ENCODE peak calls at places on chromosomes 3 and 15, in eight cellular contexts. T is T-cell, Z is tibial artery, D is T-helper 17 cell, R is stromal cell of bone marrow, J is SJCRH30, C is renal cortical epithelial cell, K is NCI-H146. U is an unnamed sample.

GRCh38 chr3:126835472-126836219 is 131.6 kb downstream of the CHCHD6 start:
- DNase-seq in Z (no peak), R (peak; percentile 60), T (no peak), K (no peak), J (no peak), D (no peak), C (peak; percentile 59), U (no peak)

GRCh38 chr3:152258448-152259302 is 10.1 kb upstream of the MBNL1 start:
- DNase-seq in D (peak; percentile 66), T (peak; percentile 28), J (no peak), C (peak; percentile 100), R (peak; percentile 99), K (no peak), Z (peak; percentile 83), U (peak; percentile 68)

GRCh38 chr3:122936986-122937385 is 90.6 kb downstream of the SEMA5B start:
- DNase-seq in D (no peak), T (no peak), R (no peak), C (no peak), J (no peak), Z (no peak), K (peak; percentile 81), U (no peak)

GRCh38 chr15:98003528-98003927 is 43.0 kb downstream of the ARRDC4 start:
- DNase-seq in Z (no peak), D (no peak), J (no peak), C (peak; percentile 48), R (no peak), T (no peak), K (peak; percentile 12), U (no peak)

GRCh38 chr3:11764931-11765363 is 81.7 kb downstream of the TAMM41 start:
- DNase-seq in D (no peak), J (no peak), C (peak; percentile 98), R (peak; percentile 25), T (no peak), K (no peak), Z (no peak), U (peak; percentile 48)

GRCh38 chr3:53713626-53714025 is 132.6 kb downstream of the CHDH start:
- DNase-seq in T (no peak), C (no peak), J (no peak), R (no peak), Z (no peak), D (no peak), K (no peak), U (no peak)

GRCh38 chr15:67196672-67197363 is 57.6 kb downstream of the AAGAB start:
- DNase-seq in R (peak; percentile 93), D (no peak), Z (no peak), C (peak; percentile 77), T (no peak), J (no peak), K (no peak), U (no peak)

GRCh38 chr15:83973816-83974215 is 261.8 kb upstream of the GOLGA6L4 start:
- DNase-seq in C (no peak), K (no peak), J (peak; percentile 26), T (no peak), R (no peak), Z (no peak), D (no peak), U (no peak)

GRCh38 chr3:116148881-116149530 is 296.3 kb downstream of the LSAMP start:
- DNase-seq in C (peak; percentile 87), J (peak; percentile 41), Z (no peak), D (no peak), R (no peak), T (no peak), K (peak; percentile 57), U (no peak)

GRCh38 chr3:162586591-162586990 is 1090.0 kb downstream of the OTOL1 start:
- DNase-seq in Z (no peak), R (no peak), C (no peak), D (no peak), J (peak; percentile 50), K (no peak), T (no peak), U (no peak)

GRCh38 chr3:126557761-126558160 is 971 bp downstream of the C3orf22 start:
- DNase-seq in J (no peak), K (no peak), D (no peak), Z (no peak), C (no peak), R (no peak), T (no peak), U (no peak)

GRCh38 chr3:40588406-40588805 is 63.6 kb downstream of the ZNF621 start:
- DNase-seq in K (no peak), D (no peak), C (peak; percentile 16), J (peak; percentile 7), Z (no peak), T (no peak), R (no peak), U (no peak)

GRCh38 chr3:13525827-13526625 is 22.9 kb upstream of the FBLN2 start:
- DNase-seq in R (peak; percentile 18), D (no peak), Z (no peak), K (no peak), T (no peak), J (no peak), C (no peak), U (no peak)

GRCh38 chr15:57890351-57890750 is 175.2 kb downstream of the ALDH1A2 start:
- DNase-seq in R (no peak), K (no peak), C (no peak), Z (no peak), J (no peak), D (no peak), T (no peak), U (no peak)

GRCh38 chr3:178971614-178972013 is 100.0 kb downstream of the ZMAT3 start:
- DNase-seq in J (no peak), K (no peak), D (no peak), T (no peak), Z (no peak), C (peak; percentile 61), R (no peak), U (no peak)

GRCh38 chr15:98649621-98649995 is 1.3 kb downstream of the IGF1R start:
- DNase-seq in D (no peak), R (no peak), T (peak; percentile 18), J (peak; percentile 69), K (no peak), Z (no peak), C (no peak), U (peak; percentile 64)

GRCh38 chr3:67090472-67090871 is 92.4 kb downstream of the KBTBD8 start:
- DNase-seq in C (peak; percentile 57), D (no peak), K (no peak), R (peak; percentile 72), J (no peak), Z (no peak), T (no peak), U (no peak)

GRCh38 chr3:99928758-99929408 is 111.2 kb downstream of the CMSS1 start:
- DNase-seq in T (no peak), C (no peak), D (no peak), Z (no peak), K (no peak), J (no peak), R (no peak), U (no peak)

GRCh38 chr3:134564991-134565390 is 79.1 kb downstream of the CEP63 start:
- DNase-seq in K (no peak), C (no peak), J (no peak), D (no peak), Z (no peak), R (no peak), T (no peak), U (no peak)

GRCh38 chr15:53158995-53159394 is 368.9 kb upstream of the ONECUT1 start:
- DNase-seq in D (no peak), C (no peak), T (no peak), J (no peak), K (no peak), R (no peak), Z (no peak), U (no peak)

GRCh38 chr15:68354923-68355322 is 77.0 kb downstream of the ITGA11 start:
- DNase-seq in Z (no peak), K (no peak), D (no peak), R (peak; percentile 84), T (no peak), C (peak; percentile 99), J (no peak), U (no peak)

GRCh38 chr3:9994086-9994844 is 7.6 kb upstream of the EMC3 start:
- DNase-seq in Z (no peak), T (no peak), R (peak; percentile 67), K (no peak), D (no peak), J (no peak), C (no peak), U (no peak)

GRCh38 chr15:53310709-53311108 is 448.8 kb downstream of the WDR72 start:
- DNase-seq in J (no peak), K (no peak), T (no peak), C (no peak), D (no peak), Z (no peak), R (no peak), U (no peak)

GRCh38 chr3:122092460-122093165 is 37.5 kb downstream of the CD86 start:
- DNase-seq in C (no peak), T (no peak), J (peak; percentile 17), K (no peak), Z (peak; percentile 60), R (peak; percentile 16), D (no peak), U (peak; percentile 63)

GRCh38 chr15:46567968-46568367 is 933.1 kb downstream of the SQOR start:
- DNase-seq in D (no peak), J (no peak), T (no peak), Z (no peak), K (no peak), C (no peak), R (no peak), U (no peak)

GRCh38 chr3:179265875-179266274 is 15.0 kb upstream of the KCNMB3 start:
- DNase-seq in K (no peak), Z (no peak), J (no peak), D (no peak), C (no peak), T (no peak), R (no peak), U (no peak)

GRCh38 chr15:68177747-68178146 is 27.4 kb downstream of the CALML4 start:
- DNase-seq in Z (no peak), J (no peak), K (no peak), R (no peak), D (no peak), C (peak; percentile 13), T (no peak), U (no peak)

GRCh38 chr3:143600762-143601161 is 247.5 kb downstream of the SLC9A9 start:
- DNase-seq in J (no peak), D (no peak), T (no peak), C (no peak), K (no peak), Z (no peak), R (no peak), U (no peak)

GRCh38 chr3:72245183-72245811 is 460.3 kb upstream of the PROK2 start:
- DNase-seq in D (no peak), C (no peak), K (no peak), T (no peak), Z (peak; percentile 68), R (no peak), J (no peak), U (no peak)